ENCODE peak calls at places on chromosomes 16 and 17, in ten cellular contexts. O, M, R, I, S, H, P, Z, F and L are unnamed samples.

GRCh38 chr16:66553223-66553622 is 847 bp downstream of the CKLF start:
- DNase-seq in S (no peak), R (no peak), F (no peak), P (peak; percentile 29), Z (no peak), M (no peak), I (no peak), H (no peak), O (no peak), L (no peak)

GRCh38 chr17:80279895-80280294 is 19.2 kb downstream of the RNF213 start:
- DNase-seq in Z (no peak), F (no peak), O (peak; percentile 88), S (no peak), R (no peak), H (no peak), I (peak; percentile 26), P (no peak), M (peak; percentile 93), L (no peak)

GRCh38 chr16:47667956-47668355 is 206.8 kb downstream of the PHKB start:
- DNase-seq in Z (no peak), I (peak; percentile 64), M (no peak), S (no peak), F (no peak), R (no peak), P (no peak), H (no peak), O (peak; percentile 19), L (no peak)

GRCh38 chr16:84970447-84971127 is 40.7 kb downstream of the ZDHHC7 start:
- DNase-seq in R (peak; percentile 86), S (peak; percentile 84), P (peak; percentile 82), H (no peak), M (peak; percentile 73), F (peak; percentile 85), O (peak; percentile 76), Z (peak; percentile 57), I (peak; percentile 59), L (peak; percentile 68)

GRCh38 chr16:17476414-17477259 is 5.9 kb upstream of the XYLT1 start:
- DNase-seq in F (peak; percentile 78), Z (peak; percentile 39), I (peak; percentile 31), O (peak; percentile 74), S (peak; percentile 52), P (peak; percentile 77), M (peak; percentile 81), H (no peak), R (peak; percentile 70), L (peak; percentile 61)

GRCh38 chr17:30091771-30092170 is 24.8 kb upstream of the NSRP1 start:
- DNase-seq in R (no peak), I (peak; percentile 50), Z (no peak), S (no peak), F (no peak), P (no peak), O (peak; percentile 92), M (peak; percentile 91), H (no peak), L (no peak)

GRCh38 chr17:81162491-81162890 is 2.8 kb upstream of the PVALEF start:
- DNase-seq in P (no peak), F (no peak), H (no peak), R (peak; percentile 88), Z (no peak), M (no peak), S (no peak), I (no peak), O (no peak), L (no peak)

GRCh38 chr17:32609085-32609484 is 122.3 kb downstream of the CDK5R1 start:
- DNase-seq in P (peak; percentile 78), S (peak; percentile 71), O (no peak), M (no peak), R (peak; percentile 38), H (no peak), Z (no peak), F (no peak), I (peak; percentile 52), L (peak; percentile 88)

GRCh38 chr17:33273271-33273670 is 19.8 kb downstream of the ASIC2 start:
- DNase-seq in Z (no peak), H (no peak), I (no peak), F (no peak), P (no peak), O (no peak), S (no peak), M (no peak), R (no peak), L (no peak)

GRCh38 chr17:39404542-39405378 is 3.3 kb upstream of the FBXL20 start:
- DNase-seq in S (no peak), I (peak; percentile 93), M (peak; percentile 82), F (no peak), H (no peak), O (peak; percentile 91), P (no peak), Z (no peak), R (no peak), L (no peak)

GRCh38 chr16:1890024-1890700 is 18.2 kb upstream of the MEIOB start:
- DNase-seq in I (no peak), H (no peak), S (no peak), M (no peak), R (no peak), Z (no peak), O (no peak), F (no peak), P (no peak), L (no peak)

GRCh38 chr16:1887711-1888354 is 15.9 kb upstream of the MEIOB start:
- DNase-seq in F (no peak), I (no peak), S (no peak), R (no peak), M (no peak), H (no peak), Z (no peak), O (no peak), P (no peak), L (no peak)

GRCh38 chr16:1879477-1879876 is 7.5 kb upstream of the MEIOB start:
- DNase-seq in F (no peak), M (no peak), R (no peak), Z (no peak), O (no peak), S (no peak), I (no peak), H (no peak), P (no peak), L (no peak)

GRCh38 chr16:1884889-1885288 is 12.9 kb upstream of the MEIOB start:
- DNase-seq in P (no peak), Z (no peak), H (no peak), M (no peak), R (no peak), S (no peak), O (no peak), F (no peak), I (no peak), L (no peak)

DNA sequence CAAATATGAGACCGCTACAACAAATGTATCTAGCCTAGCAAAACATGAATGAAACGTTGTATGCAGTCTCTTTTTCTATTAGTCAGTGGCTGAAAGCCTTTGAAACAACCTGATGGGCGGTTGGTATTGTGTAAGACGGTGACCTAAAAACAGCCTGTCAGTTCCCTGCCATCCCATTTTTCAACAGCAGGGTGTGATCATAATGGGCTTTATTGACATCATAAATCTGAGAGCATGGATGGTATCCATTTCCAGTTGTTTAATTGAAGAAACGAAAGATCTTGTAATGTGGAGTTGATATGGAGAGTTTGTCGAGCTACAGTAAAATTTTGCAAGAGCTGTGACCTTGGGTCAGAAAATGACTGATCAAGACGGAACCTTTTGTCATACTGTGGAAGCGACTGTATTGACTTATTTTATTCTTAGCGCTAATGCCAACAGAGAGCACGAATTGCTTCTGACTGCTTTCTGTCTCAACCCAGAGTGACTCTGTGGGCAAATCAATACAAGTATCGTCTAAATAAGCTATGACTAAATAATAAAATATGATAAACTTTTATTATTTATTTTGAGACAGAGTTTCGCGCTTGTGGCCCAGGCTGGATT is 12.3 kb upstream of the MEIOB start:
- DNase-seq in H (no peak), R (peak; percentile 30), S (no peak), O (no peak), M (no peak), Z (no peak), F (no peak), P (peak; percentile 15), I (peak; percentile 45), L (no peak)
- TF ChIP-seq CTCF in H (no peak), R (no peak), S (no peak), O (no peak), M (peak; percentile 24), Z (no peak), F (peak; percentile 17), P (peak; percentile 49), I (peak; percentile 14), L (peak; percentile 64)

GRCh38 chr16:82720414-82720813 is 93.6 kb downstream of the CDH13 start:
- DNase-seq in O (no peak), R (no peak), H (no peak), M (no peak), F (no peak), Z (no peak), I (no peak), S (no peak), P (no peak), L (no peak)
- H3K4me3 ChIP-seq in O (no peak overlapping the region), R (no peak overlapping the region), H (no peak overlapping the region), M (no peak overlapping the region), F (no peak overlapping the region), Z (no peak overlapping the region), I (no peak overlapping the region), S (no peak overlapping the region), P (no peak overlapping the region), L (no peak overlapping the region)

GRCh38 chr17:82985436-82985820 is 94.0 kb upstream of the METRNL start:
- DNase-seq in I (no peak), R (no peak), O (no peak), F (no peak), M (no peak), P (no peak), Z (no peak), S (no peak), H (no peak), L (no peak)
- TF ChIP-seq CTCF in I (no peak), R (no peak), O (no peak), F (no peak), M (no peak), P (no peak), Z (no peak), S (no peak), H (no peak), L (no peak)

GRCh38 chr17:73380439-73381106 is 68.8 kb upstream of the CDC42EP4 start:
- DNase-seq in F (no peak), H (no peak), O (no peak), P (no peak), M (no peak), Z (no peak), R (no peak), I (no peak), S (no peak), L (no peak)

GRCh38 chr17:73378974-73379470 is 67.2 kb upstream of the CDC42EP4 start:
- DNase-seq in R (no peak), P (no peak), O (no peak), S (no peak), Z (no peak), M (no peak), I (no peak), H (no peak), F (no peak), L (no peak)

GRCh38 chr17:73379814-73380213 is 68.0 kb upstream of the CDC42EP4 start:
- DNase-seq in F (no peak), M (peak; percentile 16), R (no peak), O (no peak), Z (no peak), S (no peak), H (no peak), P (no peak), I (no peak), L (no peak)

GRCh38 chr17:73371846-73372245 is 60.0 kb upstream of the CDC42EP4 start:
- DNase-seq in I (no peak), S (no peak), Z (no peak), M (no peak), P (no peak), O (no peak), H (no peak), F (no peak), R (no peak), L (no peak)

GRCh38 chr17:73376152-73376551 is 64.4 kb upstream of the CDC42EP4 start:
- DNase-seq in S (no peak), P (no peak), R (no peak), F (no peak), Z (no peak), M (no peak), O (no peak), H (no peak), I (no peak), L (no peak)
- H3K4me3 ChIP-seq in S (no peak overlapping the region), P (no peak overlapping the region), R (no peak overlapping the region), F (no peak overlapping the region), Z (no peak overlapping the region), M (no peak overlapping the region), O (no peak overlapping the region), H (no peak overlapping the region), I (no peak overlapping the region), L (no peak overlapping the region)